ENCODE peak calls at places on chromosomes 3 and 15, in five cellular contexts. One of them, this sample, is unnamed.

GRCh38 chr15:39855400-39855799 is 64.7 kb downstream of the GPR176 start:
- DNase-seq in epithelial cell of esophagus: no peak
- DNase-seq in keratinocyte: no peak
- DNase-seq in GM06990: no peak
- DNase-seq in CD8-positive, alpha-beta T cell: no peak
- DNase-seq in this sample: no peak

GRCh38 chr3:36729204-36730056 is 34.9 kb downstream of the DCLK3 start:
- DNase-seq in CD8-positive, alpha-beta T cell: no peak
- DNase-seq in GM06990: no peak
- DNase-seq in epithelial cell of esophagus: peak
- DNase-seq in keratinocyte: peak
- DNase-seq in this sample: no peak

GRCh38 chr3:108322352-108322751 is 26.0 kb downstream of the HHLA2 start:
- DNase-seq in keratinocyte: no peak
- DNase-seq in GM06990: no peak
- DNase-seq in epithelial cell of esophagus: no peak
- DNase-seq in CD8-positive, alpha-beta T cell: peak
- DNase-seq in this sample: no peak

GRCh38 chr3:184639351-184639750 is 72.5 kb downstream of the MAGEF1 start:
- DNase-seq in GM06990: no peak
- DNase-seq in CD8-positive, alpha-beta T cell: no peak
- DNase-seq in keratinocyte: no peak
- DNase-seq in epithelial cell of esophagus: no peak
- DNase-seq in this sample: no peak

GRCh38 chr3:150778793-150779401 is 15.9 kb upstream of the SIAH2 start:
- DNase-seq in GM06990: no peak
- DNase-seq in keratinocyte: no peak
- DNase-seq in epithelial cell of esophagus: no peak
- DNase-seq in CD8-positive, alpha-beta T cell: no peak
- DNase-seq in this sample: no peak

GRCh38 chr3:126782554-126782953 is 78.5 kb downstream of the CHCHD6 start:
- DNase-seq in CD8-positive, alpha-beta T cell: no peak
- DNase-seq in GM06990: no peak
- DNase-seq in keratinocyte: peak
- DNase-seq in epithelial cell of esophagus: peak
- DNase-seq in this sample: no peak

GRCh38 chr3:160697628-160698382 is 20.8 kb downstream of the ARL14 start:
- DNase-seq in epithelial cell of esophagus: no peak
- DNase-seq in keratinocyte: no peak
- DNase-seq in GM06990: no peak
- DNase-seq in CD8-positive, alpha-beta T cell: no peak
- DNase-seq in this sample: no peak

GRCh38 chr3:149277338-149277813 is 55.7 kb upstream of the CP start:
- DNase-seq in GM06990: no peak
- DNase-seq in CD8-positive, alpha-beta T cell: no peak
- DNase-seq in keratinocyte: no peak
- DNase-seq in epithelial cell of esophagus: peak
- DNase-seq in this sample: no peak

GRCh38 chr15:90903733-90904536 is 833 bp downstream of the MAN2A2 start:
- DNase-seq in GM06990: no peak
- DNase-seq in epithelial cell of esophagus: peak
- DNase-seq in keratinocyte: no peak
- DNase-seq in CD8-positive, alpha-beta T cell: no peak
- DNase-seq in this sample: no peak

GRCh38 chr3:151382671-151383070 is 1.9 kb downstream of the P2RY12 start:
- DNase-seq in keratinocyte: no peak
- DNase-seq in CD8-positive, alpha-beta T cell: no peak
- DNase-seq in epithelial cell of esophagus: no peak
- DNase-seq in GM06990: no peak
- DNase-seq in this sample: no peak

GRCh38 chr3:188756241-188756640 is 415.5 kb upstream of the TPRG1 start:
- DNase-seq in CD8-positive, alpha-beta T cell: no peak
- DNase-seq in epithelial cell of esophagus: no peak
- DNase-seq in keratinocyte: no peak
- DNase-seq in GM06990: no peak
- DNase-seq in this sample: no peak

GRCh38 chr3:158491968-158492367 is 79.0 kb upstream of the MLF1 start:
- DNase-seq in GM06990: no peak
- DNase-seq in keratinocyte: no peak
- DNase-seq in CD8-positive, alpha-beta T cell: no peak
- DNase-seq in epithelial cell of esophagus: no peak
- DNase-seq in this sample: no peak

GRCh38 chr3:158495503-158495902 is 75.5 kb upstream of the MLF1 start:
- DNase-seq in GM06990: no peak
- DNase-seq in CD8-positive, alpha-beta T cell: no peak
- DNase-seq in keratinocyte: no peak
- DNase-seq in epithelial cell of esophagus: no peak
- DNase-seq in this sample: no peak

GRCh38 chr3:158492685-158493084 is 78.3 kb upstream of the MLF1 start:
- DNase-seq in epithelial cell of esophagus: no peak
- DNase-seq in keratinocyte: no peak
- DNase-seq in CD8-positive, alpha-beta T cell: no peak
- DNase-seq in GM06990: no peak
- DNase-seq in this sample: no peak

GRCh38 chr3:158494657-158495056 is 76.3 kb upstream of the MLF1 start:
- DNase-seq in epithelial cell of esophagus: no peak
- DNase-seq in CD8-positive, alpha-beta T cell: no peak
- DNase-seq in keratinocyte: no peak
- DNase-seq in GM06990: no peak
- DNase-seq in this sample: no peak

GRCh38 chr3:158493931-158494330 is 77.1 kb upstream of the MLF1 start:
- DNase-seq in GM06990: no peak
- DNase-seq in CD8-positive, alpha-beta T cell: no peak
- DNase-seq in keratinocyte: no peak
- DNase-seq in epithelial cell of esophagus: no peak
- DNase-seq in this sample: no peak
- H3K4me3 ChIP-seq in GM06990: no peak
- H3K4me3 ChIP-seq in CD8-positive, alpha-beta T cell: no peak
- H3K4me3 ChIP-seq in keratinocyte: no peak
- H3K4me3 ChIP-seq in epithelial cell of esophagus: no peak
- H3K4me3 ChIP-seq in this sample: no peak

DNA sequence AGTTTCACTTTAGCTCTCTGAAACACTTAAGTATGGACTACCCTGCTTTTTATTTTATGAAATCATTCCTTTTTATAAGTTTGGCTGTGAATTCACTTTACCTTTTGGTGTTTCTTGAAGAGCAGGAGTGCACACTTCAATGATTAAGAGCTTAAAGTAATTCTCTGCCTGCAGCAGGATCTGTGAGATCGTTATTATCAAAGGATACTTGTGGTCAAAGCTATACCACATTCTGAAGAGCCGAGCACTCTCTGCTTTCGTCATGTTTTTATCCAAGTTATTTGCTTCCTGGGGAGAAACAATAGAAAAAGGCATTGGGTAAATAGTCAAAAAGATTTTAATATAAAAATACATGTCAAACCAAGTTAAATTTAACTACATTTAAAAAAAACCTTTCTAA is 243.7 kb downstream of the CHST2 start:
- DNase-seq in CD8-positive, alpha-beta T cell: no peak
- DNase-seq in epithelial cell of esophagus: peak
- DNase-seq in GM06990: no peak
- DNase-seq in keratinocyte: no peak
- DNase-seq in this sample: no peak
- H3K4me3 ChIP-seq in CD8-positive, alpha-beta T cell: no peak
- H3K4me3 ChIP-seq in epithelial cell of esophagus: no peak
- H3K4me3 ChIP-seq in GM06990: no peak
- H3K4me3 ChIP-seq in keratinocyte: no peak
- H3K4me3 ChIP-seq in this sample: no peak

GRCh38 chr3:49273825-49274532 is 3.1 kb downstream of the C3orf62 start:
- DNase-seq in keratinocyte: no peak
- DNase-seq in GM06990: no peak
- DNase-seq in epithelial cell of esophagus: no peak
- DNase-seq in CD8-positive, alpha-beta T cell: no peak
- DNase-seq in this sample: no peak

GRCh38 chr3:49279376-49279775 is 2.3 kb upstream of the C3orf62 start:
- DNase-seq in GM06990: no peak
- DNase-seq in epithelial cell of esophagus: peak
- DNase-seq in keratinocyte: no peak
- DNase-seq in CD8-positive, alpha-beta T cell: no peak
- DNase-seq in this sample: no peak

GRCh38 chr3:49276475-49277356 is at the start of gene C3orf62:
- DNase-seq in epithelial cell of esophagus: peak
- DNase-seq in GM06990: peak
- DNase-seq in keratinocyte: no peak
- DNase-seq in CD8-positive, alpha-beta T cell: peak
- DNase-seq in this sample: peak

GRCh38 chr3:49278548-49278947 is 1.5 kb upstream of the C3orf62 start:
- DNase-seq in keratinocyte: no peak
- DNase-seq in GM06990: no peak
- DNase-seq in CD8-positive, alpha-beta T cell: no peak
- DNase-seq in epithelial cell of esophagus: no peak
- DNase-seq in this sample: no peak

GRCh38 chr3:49277357-49277723 is 308 bp upstream of the C3orf62 start:
- DNase-seq in GM06990: no peak
- DNase-seq in CD8-positive, alpha-beta T cell: no peak
- DNase-seq in keratinocyte: no peak
- DNase-seq in epithelial cell of esophagus: no peak
- DNase-seq in this sample: no peak
- H3K4me3 ChIP-seq in GM06990: peak
- H3K4me3 ChIP-seq in CD8-positive, alpha-beta T cell: peak
- H3K4me3 ChIP-seq in keratinocyte: peak
- H3K4me3 ChIP-seq in epithelial cell of esophagus: peak
- H3K4me3 ChIP-seq in this sample: peak

GRCh38 chr3:169669816-169670215 is 6.3 kb upstream of the MECOM start:
- DNase-seq in CD8-positive, alpha-beta T cell: no peak
- DNase-seq in GM06990: no peak
- DNase-seq in epithelial cell of esophagus: no peak
- DNase-seq in keratinocyte: no peak
- DNase-seq in this sample: no peak

GRCh38 chr3:169668081-169668956 is 4.8 kb upstream of the MECOM start:
- DNase-seq in CD8-positive, alpha-beta T cell: no peak
- DNase-seq in GM06990: peak
- DNase-seq in epithelial cell of esophagus: peak
- DNase-seq in keratinocyte: no peak
- DNase-seq in this sample: peak

GRCh38 chr3:169667710-169668080 is 4.2 kb upstream of the MECOM start:
- DNase-seq in keratinocyte: no peak
- DNase-seq in CD8-positive, alpha-beta T cell: no peak
- DNase-seq in epithelial cell of esophagus: no peak
- DNase-seq in GM06990: no peak
- DNase-seq in this sample: no peak

GRCh38 chr3:169667380-169667671 is 3.8 kb upstream of the MECOM start:
- DNase-seq in CD8-positive, alpha-beta T cell: no peak
- DNase-seq in keratinocyte: no peak
- DNase-seq in epithelial cell of esophagus: no peak
- DNase-seq in GM06990: no peak
- DNase-seq in this sample: no peak

DNA sequence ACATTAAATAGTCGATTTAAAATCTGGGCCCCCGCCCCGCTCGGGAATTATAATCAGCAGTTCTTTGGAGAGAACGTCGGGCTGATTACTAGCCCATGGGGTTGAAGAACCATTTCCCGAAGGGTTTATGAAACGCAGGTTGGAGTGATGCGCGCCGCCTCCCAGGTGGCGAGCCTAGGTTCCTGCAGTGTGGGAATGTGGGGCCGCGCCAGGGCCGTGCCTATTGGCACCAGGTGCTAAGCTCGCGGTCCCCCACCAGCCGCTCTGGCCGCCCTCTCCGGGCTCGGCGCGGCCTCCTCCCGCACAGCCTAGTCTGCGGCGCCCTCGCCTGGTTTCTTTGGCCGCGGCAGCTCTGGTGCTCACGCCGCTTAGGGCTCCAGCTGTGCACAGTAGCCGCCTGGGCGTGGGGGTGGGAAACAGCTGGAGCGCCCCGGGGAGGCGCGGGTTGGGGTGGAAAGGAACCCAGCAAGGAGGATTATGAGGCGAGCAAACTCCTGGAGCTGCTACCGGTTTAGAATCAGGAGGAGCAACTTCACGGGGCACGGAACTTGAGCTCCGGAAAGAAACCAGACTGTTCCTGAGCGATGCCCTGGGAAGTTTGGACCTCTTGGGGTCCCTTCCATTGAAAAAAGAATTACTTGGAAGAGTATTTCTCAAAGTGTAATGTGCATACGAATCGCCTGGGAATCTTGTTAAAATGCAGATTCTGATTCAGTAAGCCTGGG is 5.6 kb upstream of the MECOM start:
- DNase-seq in CD8-positive, alpha-beta T cell: no peak
- DNase-seq in epithelial cell of esophagus: peak
- DNase-seq in GM06990: peak
- DNase-seq in keratinocyte: no peak
- DNase-seq in this sample: peak
- H3K4me3 ChIP-seq in CD8-positive, alpha-beta T cell: no peak
- H3K4me3 ChIP-seq in epithelial cell of esophagus: peak
- H3K4me3 ChIP-seq in GM06990: no peak
- H3K4me3 ChIP-seq in keratinocyte: peak
- H3K4me3 ChIP-seq in this sample: peak

DNA sequence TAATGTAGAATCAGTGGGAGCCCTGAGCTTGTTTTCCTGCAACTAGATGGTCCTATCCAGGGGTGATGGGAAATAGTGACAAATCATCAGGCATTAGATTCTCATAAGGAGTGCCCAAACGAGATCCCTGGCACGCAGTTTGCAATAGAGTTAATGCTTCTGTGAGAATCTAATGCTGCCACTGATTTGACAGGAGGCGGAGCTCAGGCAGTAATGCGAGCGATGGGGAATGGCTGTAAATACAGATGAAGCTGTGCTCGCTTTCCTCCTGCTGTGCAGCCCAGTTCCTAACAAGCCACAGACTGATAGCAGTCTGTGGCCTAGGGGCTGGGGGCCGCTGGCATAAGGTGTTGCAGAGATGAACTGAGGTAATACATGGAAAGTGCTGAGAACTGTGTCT is 28.3 kb upstream of the TMEM42 start:
- DNase-seq in keratinocyte: no peak
- DNase-seq in CD8-positive, alpha-beta T cell: no peak
- DNase-seq in epithelial cell of esophagus: no peak
- DNase-seq in GM06990: no peak
- DNase-seq in this sample: no peak
- H3K4me3 ChIP-seq in keratinocyte: no peak
- H3K4me3 ChIP-seq in CD8-positive, alpha-beta T cell: no peak
- H3K4me3 ChIP-seq in epithelial cell of esophagus: no peak
- H3K4me3 ChIP-seq in GM06990: no peak
- H3K4me3 ChIP-seq in this sample: no peak

GRCh38 chr3:128076783-128077624 is 24.8 kb downstream of the SEC61A1 start:
- DNase-seq in GM06990: peak
- DNase-seq in epithelial cell of esophagus: no peak
- DNase-seq in CD8-positive, alpha-beta T cell: no peak
- DNase-seq in keratinocyte: no peak
- DNase-seq in this sample: peak
- H3K4me3 ChIP-seq in GM06990: peak
- H3K4me3 ChIP-seq in epithelial cell of esophagus: peak
- H3K4me3 ChIP-seq in CD8-positive, alpha-beta T cell: peak
- H3K4me3 ChIP-seq in keratinocyte: no peak
- H3K4me3 ChIP-seq in this sample: peak

GRCh38 chr15:29570931-29571727 is 251.1 kb downstream of the TJP1 start:
- DNase-seq in epithelial cell of esophagus: peak
- DNase-seq in GM06990: peak
- DNase-seq in keratinocyte: no peak
- DNase-seq in CD8-positive, alpha-beta T cell: no peak
- DNase-seq in this sample: no peak
- H3K4me3 ChIP-seq in epithelial cell of esophagus: no peak
- H3K4me3 ChIP-seq in GM06990: no peak
- H3K4me3 ChIP-seq in keratinocyte: no peak
- H3K4me3 ChIP-seq in CD8-positive, alpha-beta T cell: no peak
- H3K4me3 ChIP-seq in this sample: peak

This sample was measured in upper lobe of right lung.